ENCODE peak calls at places on chromosomes 1 and 21, in six cellular contexts. One of them, this sample, is unnamed. For H3K4me1, the result is how much of the 10 kb centered on the place peaks cover.

GRCh38 chr21:38960251-38960650 is 154.5 kb downstream of the ETS2 start:
- DNase-seq in pancreas: no peak
- DNase-seq in kidney: peak
- DNase-seq in mammary epithelial cell: no peak
- DNase-seq in psoas muscle: no peak
- DNase-seq in esophagus muscularis mucosa: no peak
- DNase-seq in this sample: no peak

GRCh38 chr1:84687703-84688460 is 2.4 kb downstream of the SSX2IP start:
- DNase-seq in pancreas: no peak
- DNase-seq in kidney: no peak
- DNase-seq in mammary epithelial cell: no peak
- DNase-seq in psoas muscle: no peak
- DNase-seq in esophagus muscularis mucosa: no peak
- DNase-seq in this sample: no peak

GRCh38 chr1:27257155-27257554 is 22.7 kb downstream of the WDTC1 start:
- DNase-seq in pancreas: no peak
- DNase-seq in kidney: no peak
- DNase-seq in mammary epithelial cell: no peak
- DNase-seq in psoas muscle: no peak
- DNase-seq in esophagus muscularis mucosa: no peak
- DNase-seq in this sample: no peak

GRCh38 chr21:43758132-43758619 is 17.9 kb downstream of the CSTB start:
- DNase-seq in pancreas: no peak
- DNase-seq in kidney: no peak
- DNase-seq in mammary epithelial cell: peak
- DNase-seq in psoas muscle: peak
- DNase-seq in esophagus muscularis mucosa: peak
- DNase-seq in this sample: no peak

GRCh38 chr1:150154143-150154542 is 4.4 kb downstream of the PLEKHO1 start:
- DNase-seq in pancreas: no peak
- DNase-seq in kidney: no peak
- DNase-seq in mammary epithelial cell: no peak
- DNase-seq in psoas muscle: no peak
- DNase-seq in esophagus muscularis mucosa: no peak
- DNase-seq in this sample: no peak

GRCh38 chr1:43548285-43549271 is 17.9 kb downstream of the PTPRF start:
- DNase-seq in pancreas: peak
- DNase-seq in kidney: no peak
- DNase-seq in mammary epithelial cell: peak
- DNase-seq in psoas muscle: no peak
- DNase-seq in esophagus muscularis mucosa: no peak
- DNase-seq in this sample: peak

GRCh38 chr1:23977854-23978191 is 2.3 kb downstream of the SRSF10 start:
- DNase-seq in pancreas: no peak
- DNase-seq in kidney: no peak
- DNase-seq in mammary epithelial cell: no peak
- DNase-seq in psoas muscle: no peak
- DNase-seq in esophagus muscularis mucosa: no peak
- DNase-seq in this sample: no peak

GRCh38 chr1:245587435-245588105 is 432.8 kb downstream of the KIF26B start:
- DNase-seq in pancreas: no peak
- DNase-seq in kidney: no peak
- DNase-seq in mammary epithelial cell: no peak
- DNase-seq in psoas muscle: no peak
- DNase-seq in esophagus muscularis mucosa: no peak
- DNase-seq in this sample: no peak

GRCh38 chr1:180181048-180181447 is 26.4 kb downstream of the QSOX1 start:
- DNase-seq in pancreas: no peak
- DNase-seq in kidney: no peak
- DNase-seq in mammary epithelial cell: no peak
- DNase-seq in psoas muscle: no peak
- DNase-seq in esophagus muscularis mucosa: no peak
- DNase-seq in this sample: no peak

GRCh38 chr1:60825593-60825992 is 256.8 kb upstream of the NFIA start:
- DNase-seq in pancreas: no peak
- DNase-seq in kidney: peak
- DNase-seq in mammary epithelial cell: no peak
- DNase-seq in psoas muscle: no peak
- DNase-seq in esophagus muscularis mucosa: no peak
- DNase-seq in this sample: peak

GRCh38 chr1:112445591-112445990 is 49.6 kb downstream of the CTTNBP2NL start:
- DNase-seq in pancreas: no peak
- DNase-seq in kidney: no peak
- DNase-seq in mammary epithelial cell: peak
- DNase-seq in psoas muscle: no peak
- DNase-seq in esophagus muscularis mucosa: no peak
- DNase-seq in this sample: no peak

GRCh38 chr21:31072486-31072885 is 34.2 kb upstream of the KRTAP19-8 start:
- DNase-seq in pancreas: no peak
- DNase-seq in kidney: no peak
- DNase-seq in mammary epithelial cell: no peak
- DNase-seq in psoas muscle: no peak
- DNase-seq in esophagus muscularis mucosa: peak
- DNase-seq in this sample: no peak

GRCh38 chr1:41611932-41612450 is 127.5 kb upstream of the EDN2 start:
- DNase-seq in pancreas: no peak
- DNase-seq in kidney: no peak
- DNase-seq in mammary epithelial cell: no peak
- DNase-seq in psoas muscle: no peak
- DNase-seq in esophagus muscularis mucosa: peak
- DNase-seq in this sample: no peak

GRCh38 chr21:14657241-14658008 is 111.3 kb upstream of the SAMSN1 start:
- DNase-seq in pancreas: no peak
- DNase-seq in kidney: no peak
- DNase-seq in mammary epithelial cell: no peak
- DNase-seq in psoas muscle: no peak
- DNase-seq in esophagus muscularis mucosa: no peak
- DNase-seq in this sample: no peak

GRCh38 chr1:15381805-15382204 is 27.9 kb upstream of the EFHD2 start:
- DNase-seq in pancreas: no peak
- DNase-seq in kidney: no peak
- DNase-seq in mammary epithelial cell: no peak
- DNase-seq in psoas muscle: no peak
- DNase-seq in esophagus muscularis mucosa: no peak
- DNase-seq in this sample: no peak

GRCh38 chr1:181503130-181503810 is 20.0 kb downstream of the CACNA1E start:
- DNase-seq in pancreas: no peak
- DNase-seq in kidney: no peak
- DNase-seq in mammary epithelial cell: no peak
- DNase-seq in psoas muscle: no peak
- DNase-seq in esophagus muscularis mucosa: no peak
- DNase-seq in this sample: peak

GRCh38 chr1:215600867-215601266 is 33.8 kb downstream of the KCTD3 start:
- DNase-seq in pancreas: no peak
- DNase-seq in kidney: no peak
- DNase-seq in mammary epithelial cell: no peak
- DNase-seq in psoas muscle: no peak
- DNase-seq in esophagus muscularis mucosa: no peak
- DNase-seq in this sample: no peak

GRCh38 chr21:41891132-41891531 is 12.0 kb upstream of the PRDM15 start:
- DNase-seq in pancreas: no peak
- DNase-seq in kidney: no peak
- DNase-seq in mammary epithelial cell: no peak
- DNase-seq in psoas muscle: no peak
- DNase-seq in esophagus muscularis mucosa: no peak
- DNase-seq in this sample: no peak
- H3K4me1 ChIP-seq in pancreas: under half
- H3K4me1 ChIP-seq in kidney: under half
- H3K4me1 ChIP-seq in mammary epithelial cell: under half
- H3K4me1 ChIP-seq in psoas muscle: under half
- H3K4me1 ChIP-seq in esophagus muscularis mucosa: under half
- H3K4me1 ChIP-seq in this sample: under half

GRCh38 chr1:26020941-26021646 is 481 bp upstream of the EXTL1 start:
- DNase-seq in pancreas: no peak
- DNase-seq in kidney: no peak
- DNase-seq in mammary epithelial cell: no peak
- DNase-seq in psoas muscle: no peak
- DNase-seq in esophagus muscularis mucosa: no peak
- DNase-seq in this sample: no peak

GRCh38 chr1:26023826-26024225 is 2.3 kb downstream of the EXTL1 start:
- DNase-seq in pancreas: no peak
- DNase-seq in kidney: no peak
- DNase-seq in mammary epithelial cell: no peak
- DNase-seq in psoas muscle: no peak
- DNase-seq in esophagus muscularis mucosa: no peak
- DNase-seq in this sample: no peak

GRCh38 chr1:26022994-26023393 is 1.4 kb downstream of the EXTL1 start:
- DNase-seq in pancreas: no peak
- DNase-seq in kidney: no peak
- DNase-seq in mammary epithelial cell: no peak
- DNase-seq in psoas muscle: no peak
- DNase-seq in esophagus muscularis mucosa: no peak
- DNase-seq in this sample: no peak

GRCh38 chr1:26021647-26022403 is at the start of gene EXTL1:
- DNase-seq in pancreas: no peak
- DNase-seq in kidney: peak
- DNase-seq in mammary epithelial cell: no peak
- DNase-seq in psoas muscle: peak
- DNase-seq in esophagus muscularis mucosa: no peak
- DNase-seq in this sample: no peak

DNA sequence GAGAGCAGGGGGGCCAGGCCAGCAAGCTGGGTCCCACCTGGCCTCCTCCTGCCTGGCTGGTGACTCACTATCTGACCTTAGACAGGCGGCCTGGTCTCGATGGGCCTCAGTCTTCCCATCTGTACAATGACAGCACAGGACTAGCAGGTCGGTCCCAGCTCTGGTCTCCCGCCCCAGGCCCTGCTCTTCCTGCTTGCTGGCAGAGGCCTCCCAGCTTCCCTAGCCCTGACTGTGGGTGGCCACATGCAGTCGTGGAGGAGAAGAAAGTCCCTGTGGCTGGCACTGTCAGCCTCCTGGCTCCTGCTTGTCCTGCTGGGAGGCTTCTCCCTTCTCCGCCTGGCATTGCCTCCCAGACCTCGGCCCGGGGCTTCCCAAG is 817 bp downstream of the EXTL1 start:
- DNase-seq in pancreas: no peak
- DNase-seq in kidney: no peak
- DNase-seq in mammary epithelial cell: no peak
- DNase-seq in psoas muscle: no peak
- DNase-seq in esophagus muscularis mucosa: no peak
- DNase-seq in this sample: no peak
- H3K4me3 ChIP-seq in pancreas: no peak
- H3K4me3 ChIP-seq in kidney: no peak
- H3K4me3 ChIP-seq in mammary epithelial cell: no peak
- H3K4me3 ChIP-seq in psoas muscle: peak
- H3K4me3 ChIP-seq in esophagus muscularis mucosa: no peak
- H3K4me3 ChIP-seq in this sample: no peak

GRCh38 chr1:44610527-44611148 is 63.6 kb downstream of the TMEM53 start:
- DNase-seq in pancreas: no peak
- DNase-seq in kidney: no peak
- DNase-seq in mammary epithelial cell: no peak
- DNase-seq in psoas muscle: no peak
- DNase-seq in esophagus muscularis mucosa: no peak
- DNase-seq in this sample: no peak

GRCh38 chr1:44611419-44611818 is 62.9 kb downstream of the TMEM53 start:
- DNase-seq in pancreas: no peak
- DNase-seq in kidney: no peak
- DNase-seq in mammary epithelial cell: no peak
- DNase-seq in psoas muscle: peak
- DNase-seq in esophagus muscularis mucosa: no peak
- DNase-seq in this sample: no peak

GRCh38 chr1:44609768-44610526 is 64.3 kb downstream of the TMEM53 start:
- DNase-seq in pancreas: no peak
- DNase-seq in kidney: no peak
- DNase-seq in mammary epithelial cell: no peak
- DNase-seq in psoas muscle: no peak
- DNase-seq in esophagus muscularis mucosa: no peak
- DNase-seq in this sample: no peak

GRCh38 chr1:44608141-44608540 is 66.1 kb downstream of the TMEM53 start:
- DNase-seq in pancreas: no peak
- DNase-seq in kidney: no peak
- DNase-seq in mammary epithelial cell: no peak
- DNase-seq in psoas muscle: no peak
- DNase-seq in esophagus muscularis mucosa: no peak
- DNase-seq in this sample: no peak

DNA sequence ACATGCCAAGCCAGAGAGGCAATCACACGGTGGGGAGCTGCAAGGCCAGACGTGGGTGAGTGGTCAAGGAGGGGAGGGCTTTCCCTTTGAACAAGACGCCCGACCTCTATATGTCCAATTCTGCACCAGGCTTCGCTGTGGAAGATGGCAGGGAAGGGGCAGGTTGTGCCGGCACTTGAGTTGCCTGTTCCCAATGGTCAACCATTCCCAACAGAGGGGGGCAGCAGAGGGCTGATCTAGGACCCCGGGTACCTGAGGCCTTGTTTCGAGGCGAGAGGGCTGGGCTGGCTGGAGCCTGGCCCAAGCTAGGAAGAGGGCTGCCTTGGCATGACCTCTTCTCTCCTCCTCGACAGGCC is 64.9 kb downstream of the TMEM53 start:
- DNase-seq in pancreas: peak
- DNase-seq in kidney: peak
- DNase-seq in mammary epithelial cell: no peak
- DNase-seq in psoas muscle: peak
- DNase-seq in esophagus muscularis mucosa: no peak
- DNase-seq in this sample: peak
- TF ChIP-seq CTCF in pancreas: no peak
- TF ChIP-seq CTCF in kidney: peak
- TF ChIP-seq CTCF in mammary epithelial cell: peak
- TF ChIP-seq CTCF in psoas muscle: peak
- TF ChIP-seq CTCF in esophagus muscularis mucosa: peak
- TF ChIP-seq CTCF in this sample: no peak

DNA sequence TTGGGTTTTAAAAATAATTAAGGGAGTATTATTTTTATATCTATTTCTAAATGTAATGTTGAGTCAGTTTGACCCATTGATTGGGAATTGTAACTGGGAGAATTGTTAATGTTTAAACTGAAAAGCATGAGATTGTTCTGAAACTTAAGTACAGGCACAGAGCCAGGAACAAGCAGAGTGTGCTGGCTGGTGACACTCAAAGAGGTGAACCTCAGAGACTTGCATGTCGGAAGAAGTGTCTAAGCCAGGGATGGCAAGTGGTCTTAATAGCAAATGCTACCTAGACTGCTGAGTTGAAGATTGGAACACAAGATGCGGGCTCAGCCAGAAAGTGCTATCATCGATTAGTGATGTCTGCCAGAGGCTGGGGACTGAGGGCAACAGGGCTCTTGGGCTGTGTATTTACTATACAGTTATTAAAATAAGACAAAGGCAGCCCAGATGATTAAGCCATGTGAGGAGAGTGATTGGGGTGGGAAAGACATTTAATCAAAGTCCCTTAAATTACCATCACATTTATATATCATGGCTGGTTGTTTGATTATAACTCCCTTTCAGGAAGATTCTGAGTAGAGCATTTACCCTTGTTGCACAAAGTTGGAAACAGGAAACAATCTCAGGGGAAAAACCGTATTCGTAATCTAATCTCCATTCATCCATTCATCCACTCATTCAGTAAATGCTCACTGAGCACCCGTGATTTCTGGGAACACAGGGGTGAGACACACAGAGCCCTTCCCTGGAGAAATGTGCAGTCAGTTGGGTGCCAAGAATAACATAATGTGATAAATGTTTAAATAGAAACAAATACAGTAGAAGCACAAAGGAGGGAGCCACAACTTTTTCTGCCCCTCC is 42.8 kb downstream of the C8A start:
- DNase-seq in pancreas: peak
- DNase-seq in kidney: no peak
- DNase-seq in mammary epithelial cell: no peak
- DNase-seq in psoas muscle: no peak
- DNase-seq in esophagus muscularis mucosa: no peak
- DNase-seq in this sample: no peak
- H3K4me1 ChIP-seq in pancreas: under half
- H3K4me1 ChIP-seq in kidney: under half
- H3K4me1 ChIP-seq in mammary epithelial cell: under half
- H3K4me1 ChIP-seq in psoas muscle: under half
- H3K4me1 ChIP-seq in esophagus muscularis mucosa: under half
- H3K4me1 ChIP-seq in this sample: under half